ENCODE peak calls at places on chromosomes 6 and 20, in five cellular contexts. One of them, this sample, is unnamed.

GRCh38 chr20:37461376-37461775 is 59.7 kb upstream of the NNAT start:
- DNase-seq in SK-N-SH: no peak
- DNase-seq in IMR-90: no peak
- DNase-seq in GM12878: no peak
- DNase-seq in K562: no peak
- DNase-seq in this sample: no peak

GRCh38 chr6:35248300-35248699 is 11.2 kb upstream of the ZNF76 start:
- DNase-seq in SK-N-SH: no peak
- DNase-seq in IMR-90: peak; percentile 28
- DNase-seq in GM12878: no peak
- DNase-seq in K562: no peak
- DNase-seq in this sample: no peak

GRCh38 chr6:109892451-109893435 is 85.4 kb upstream of the GPR6 start:
- DNase-seq in SK-N-SH: no peak
- DNase-seq in IMR-90: no peak
- DNase-seq in GM12878: no peak
- DNase-seq in K562: no peak
- DNase-seq in this sample: no peak

GRCh38 chr6:158707120-158707519 is 57.3 kb downstream of the SYTL3 start:
- DNase-seq in SK-N-SH: no peak
- DNase-seq in IMR-90: peak; percentile 56
- DNase-seq in GM12878: no peak
- DNase-seq in K562: peak; percentile 65
- DNase-seq in this sample: no peak

GRCh38 chr6:22727709-22728108 is 158.3 kb downstream of the HDGFL1 start:
- DNase-seq in SK-N-SH: no peak
- DNase-seq in IMR-90: peak; percentile 64
- DNase-seq in GM12878: no peak
- DNase-seq in K562: no peak
- DNase-seq in this sample: no peak

GRCh38 chr6:108561742-108562502 is 1.2 kb downstream of the FOXO3 start:
- DNase-seq in SK-N-SH: peak; percentile 54
- DNase-seq in IMR-90: peak; percentile 31
- DNase-seq in GM12878: no peak
- DNase-seq in K562: no peak
- DNase-seq in this sample: peak; percentile 17

GRCh38 chr20:35556871-35557270 is 15.0 kb downstream of the ERGIC3 start:
- DNase-seq in SK-N-SH: no peak
- DNase-seq in IMR-90: no peak
- DNase-seq in GM12878: no peak
- DNase-seq in K562: no peak
- DNase-seq in this sample: no peak

GRCh38 chr20:39829255-39829654 is 859.8 kb downstream of the MAFB start:
- DNase-seq in SK-N-SH: no peak
- DNase-seq in IMR-90: peak; percentile 41
- DNase-seq in GM12878: no peak
- DNase-seq in K562: no peak
- DNase-seq in this sample: no peak

GRCh38 chr6:123064038-123064437 is 68.0 kb downstream of the CLVS2 start:
- DNase-seq in SK-N-SH: no peak
- DNase-seq in IMR-90: no peak
- DNase-seq in GM12878: no peak
- DNase-seq in K562: no peak
- DNase-seq in this sample: no peak

GRCh38 chr6:42118162-42119001 is 24.0 kb downstream of the C6orf132 start:
- DNase-seq in SK-N-SH: peak; percentile 68
- DNase-seq in IMR-90: no peak
- DNase-seq in GM12878: no peak
- DNase-seq in K562: no peak
- DNase-seq in this sample: peak; percentile 83

GRCh38 chr6:159103396-159104162 is 58.8 kb upstream of the TAGAP start:
- DNase-seq in SK-N-SH: no peak
- DNase-seq in IMR-90: no peak
- DNase-seq in GM12878: no peak
- DNase-seq in K562: no peak
- DNase-seq in this sample: no peak

GRCh38 chr6:75791881-75792280 is 42.8 kb downstream of the MYO6 start:
- DNase-seq in SK-N-SH: no peak
- DNase-seq in IMR-90: no peak
- DNase-seq in GM12878: no peak
- DNase-seq in K562: no peak
- DNase-seq in this sample: no peak

GRCh38 chr6:109050012-109050411 is 44.6 kb downstream of the SESN1 start:
- DNase-seq in SK-N-SH: no peak
- DNase-seq in IMR-90: no peak
- DNase-seq in GM12878: no peak
- DNase-seq in K562: no peak
- DNase-seq in this sample: peak; percentile 79

GRCh38 chr6:37731888-37732287 is 34.2 kb upstream of the MDGA1 start:
- DNase-seq in SK-N-SH: no peak
- DNase-seq in IMR-90: no peak
- DNase-seq in GM12878: peak; percentile 39
- DNase-seq in K562: peak; percentile 82
- DNase-seq in this sample: no peak

GRCh38 chr20:40512567-40512966 is 176.5 kb downstream of the MAFB start:
- DNase-seq in SK-N-SH: peak; percentile 41
- DNase-seq in IMR-90: no peak
- DNase-seq in GM12878: no peak
- DNase-seq in K562: no peak
- DNase-seq in this sample: no peak

GRCh38 chr20:51311636-51312479 is 230.7 kb downstream of the NFATC2 start:
- DNase-seq in SK-N-SH: no peak
- DNase-seq in IMR-90: no peak
- DNase-seq in GM12878: no peak
- DNase-seq in K562: no peak
- DNase-seq in this sample: no peak

GRCh38 chr20:47283411-47283810 is 73.1 kb downstream of the ZMYND8 start:
- DNase-seq in SK-N-SH: no peak
- DNase-seq in IMR-90: no peak
- DNase-seq in GM12878: no peak
- DNase-seq in K562: no peak
- DNase-seq in this sample: no peak

GRCh38 chr6:170291271-170292110 is 613 bp upstream of the DLL1 start:
- DNase-seq in SK-N-SH: peak; percentile 59
- DNase-seq in IMR-90: no peak
- DNase-seq in GM12878: no peak
- DNase-seq in K562: no peak
- DNase-seq in this sample: no peak

GRCh38 chr6:135281227-135281626 is 100.1 kb downstream of the MYB start:
- DNase-seq in SK-N-SH: no peak
- DNase-seq in IMR-90: no peak
- DNase-seq in GM12878: no peak
- DNase-seq in K562: no peak
- DNase-seq in this sample: no peak

GRCh38 chr20:57512432-57512831 is 12.5 kb downstream of the CTCFL start:
- DNase-seq in SK-N-SH: no peak
- DNase-seq in IMR-90: no peak
- DNase-seq in GM12878: no peak
- DNase-seq in K562: no peak
- DNase-seq in this sample: no peak

GRCh38 chr6:28693033-28693750 is 167.5 kb downstream of the GPX5 start:
- DNase-seq in SK-N-SH: no peak
- DNase-seq in IMR-90: peak; percentile 4
- DNase-seq in GM12878: no peak
- DNase-seq in K562: no peak
- DNase-seq in this sample: no peak

GRCh38 chr6:86331265-86331840 is 606.0 kb upstream of the HTR1E start:
- DNase-seq in SK-N-SH: no peak
- DNase-seq in IMR-90: no peak
- DNase-seq in GM12878: no peak
- DNase-seq in K562: no peak
- DNase-seq in this sample: no peak

GRCh38 chr20:3174442-3175263 is 1.3 kb upstream of the LZTS3 start:
- DNase-seq in SK-N-SH: no peak
- DNase-seq in IMR-90: peak; percentile 11
- DNase-seq in GM12878: no peak
- DNase-seq in K562: no peak
- DNase-seq in this sample: no peak

GRCh38 chr20:7883741-7884140 is 56.5 kb downstream of the HAO1 start:
- DNase-seq in SK-N-SH: no peak
- DNase-seq in IMR-90: no peak
- DNase-seq in GM12878: no peak
- DNase-seq in K562: no peak
- DNase-seq in this sample: no peak

GRCh38 chr20:17655865-17656489 is 26.1 kb downstream of the RRBP1 start:
- DNase-seq in SK-N-SH: peak; percentile 8
- DNase-seq in IMR-90: peak; percentile 67
- DNase-seq in GM12878: peak; percentile 11
- DNase-seq in K562: no peak
- DNase-seq in this sample: no peak

GRCh38 chr6:99119109-99120031 is 171.6 kb upstream of the FBXL4 start:
- DNase-seq in SK-N-SH: peak; percentile 56
- DNase-seq in IMR-90: peak; percentile 39
- DNase-seq in GM12878: no peak
- DNase-seq in K562: peak; percentile 43
- DNase-seq in this sample: peak; percentile 23

GRCh38 chr6:144912474-144912873 is 627.3 kb downstream of the UTRN start:
- DNase-seq in SK-N-SH: no peak
- DNase-seq in IMR-90: peak; percentile 90
- DNase-seq in GM12878: no peak
- DNase-seq in K562: no peak
- DNase-seq in this sample: no peak

GRCh38 chr6:43428112-43428570 is 800 bp downstream of the ABCC10 start:
- DNase-seq in SK-N-SH: no peak
- DNase-seq in IMR-90: no peak
- DNase-seq in GM12878: no peak
- DNase-seq in K562: no peak
- DNase-seq in this sample: no peak

GRCh38 chr6:148021715-148022114 is 320.9 kb upstream of the SASH1 start:
- DNase-seq in SK-N-SH: no peak
- DNase-seq in IMR-90: no peak
- DNase-seq in GM12878: no peak
- DNase-seq in K562: no peak
- DNase-seq in this sample: no peak
- TF ChIP-seq MXI1 in SK-N-SH: no peak
- TF ChIP-seq MXI1 in IMR-90: no peak
- TF ChIP-seq MXI1 in GM12878: no peak
- TF ChIP-seq MXI1 in K562: no peak
- TF ChIP-seq MXI1 in this sample: no peak

GRCh38 chr6:1618305-1619105 is 8.8 kb downstream of the FOXC1 start:
- DNase-seq in SK-N-SH: no peak
- DNase-seq in IMR-90: no peak
- DNase-seq in GM12878: no peak
- DNase-seq in K562: no peak
- DNase-seq in this sample: no peak
- TF ChIP-seq MXI1 in SK-N-SH: no peak
- TF ChIP-seq MXI1 in IMR-90: no peak
- TF ChIP-seq MXI1 in GM12878: no peak
- TF ChIP-seq MXI1 in K562: no peak
- TF ChIP-seq MXI1 in this sample: no peak

DNA sequence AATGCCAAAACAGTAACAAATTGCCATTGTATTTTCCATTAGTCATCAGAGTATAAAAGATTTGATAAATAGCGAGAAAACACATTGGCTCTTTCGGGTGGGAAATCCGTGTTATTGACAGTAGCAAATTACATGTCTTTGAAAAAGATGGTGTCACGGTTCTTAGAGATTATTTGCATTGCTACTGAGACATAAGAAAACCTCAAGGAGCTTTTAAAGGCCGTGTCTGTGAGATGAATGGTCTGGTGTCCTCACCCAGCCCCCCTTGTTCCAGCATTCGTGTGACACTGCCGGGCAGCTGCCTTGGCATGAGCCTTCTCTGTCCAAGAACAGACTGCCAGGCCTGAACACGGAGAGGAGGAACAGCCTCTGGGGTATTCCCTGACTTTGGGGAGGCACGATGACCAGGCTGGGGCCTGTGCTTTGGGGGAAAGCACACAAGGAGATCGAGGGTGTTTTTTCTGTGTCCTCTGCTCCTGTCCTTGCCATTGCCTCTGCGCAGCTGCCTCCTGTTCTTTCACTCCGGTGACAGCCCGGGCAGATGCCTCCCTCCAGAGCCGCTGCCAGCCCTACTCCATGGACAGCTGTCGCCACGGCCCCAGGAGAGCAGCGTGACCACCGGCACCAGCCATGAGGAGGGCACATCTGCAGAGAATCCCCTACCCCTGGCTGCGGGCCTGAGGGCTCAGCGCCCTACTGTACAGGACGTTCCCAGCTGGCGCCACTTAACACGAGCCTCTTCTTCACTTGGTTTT is 167.7 kb upstream of the CDYL start:
- DNase-seq in SK-N-SH: no peak
- DNase-seq in IMR-90: no peak
- DNase-seq in GM12878: no peak
- DNase-seq in K562: no peak
- DNase-seq in this sample: no peak
- TF ChIP-seq MXI1 in SK-N-SH: no peak
- TF ChIP-seq MXI1 in IMR-90: no peak
- TF ChIP-seq MXI1 in GM12878: no peak
- TF ChIP-seq MXI1 in K562: no peak
- TF ChIP-seq MXI1 in this sample: no peak

GRCh38 chr6:26012061-26012460 is 49.5 kb downstream of the TRIM38 start:
- DNase-seq in SK-N-SH: no peak
- DNase-seq in IMR-90: no peak
- DNase-seq in GM12878: no peak
- DNase-seq in K562: no peak
- DNase-seq in this sample: no peak
- TF ChIP-seq MXI1 in SK-N-SH: no peak
- TF ChIP-seq MXI1 in IMR-90: no peak
- TF ChIP-seq MXI1 in GM12878: no peak
- TF ChIP-seq MXI1 in K562: no peak
- TF ChIP-seq MXI1 in this sample: no peak

DNA sequence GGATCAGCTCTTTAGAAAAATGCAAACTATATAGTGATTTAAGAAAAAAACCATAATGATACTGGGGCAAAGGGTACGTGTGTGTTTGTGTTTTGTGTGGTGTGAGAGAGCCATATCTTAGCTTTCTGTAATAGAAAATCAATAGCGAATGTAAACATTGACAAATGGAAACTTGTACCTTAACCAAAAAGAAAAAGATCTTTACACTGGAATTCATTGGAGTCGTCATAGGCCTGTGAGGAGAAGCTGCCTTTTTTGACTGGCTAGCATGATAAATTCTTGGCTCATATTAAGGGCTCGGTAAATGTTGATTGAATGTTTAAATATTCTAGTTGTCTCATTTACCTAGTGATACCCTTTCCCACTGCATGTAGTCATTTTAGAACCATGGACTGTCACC is 161.8 kb upstream of the ASCC3 start:
- DNase-seq in SK-N-SH: no peak
- DNase-seq in IMR-90: no peak
- DNase-seq in GM12878: no peak
- DNase-seq in K562: no peak
- DNase-seq in this sample: no peak
- TF ChIP-seq MXI1 in SK-N-SH: no peak
- TF ChIP-seq MXI1 in IMR-90: no peak
- TF ChIP-seq MXI1 in GM12878: no peak
- TF ChIP-seq MXI1 in K562: no peak
- TF ChIP-seq MXI1 in this sample: no peak